ENCODE peak calls at places on chromosome 14, in six cellular contexts. B is activated CD8-positive, alpha-beta T cell treated with anti-CD3 and anti-CD28 coated beads, Interleukin-2, amount 10 ng/mL, durations not matched to agents 7 days and 5 days; Y is activated naive CD8-positive, alpha-beta T cell treated with anti-CD3 and anti-CD28 coated beads, Interleukin-2, amount 50 U/mL, for 16 hours; G is CMK; V is hepatic stellate cell; E is neural crest cell. U is an unnamed sample.

GRCh38 chr14:23054000-23054811 is 3.1 kb downstream of the CDH24 start:
- DNase-seq in G (no peak), Y (no peak), E (no peak), V (no peak), B (peak; percentile 54), U (no peak)

GRCh38 chr14:20848955-20849570 is 42.1 kb upstream of the RNASE3 start:
- DNase-seq in E (no peak), B (no peak), G (no peak), V (no peak), Y (no peak), U (no peak)

GRCh38 chr14:30597496-30597895 is 24.6 kb upstream of the SCFD1 start:
- DNase-seq in E (no peak), G (no peak), Y (no peak), B (no peak), V (no peak), U (no peak)

GRCh38 chr14:77052281-77053044 is 24.0 kb upstream of the IRF2BPL start:
- DNase-seq in G (no peak), B (no peak), V (no peak), E (no peak), Y (no peak), U (no peak)

GRCh38 chr14:101480747-101481530 is 80.4 kb upstream of the DIO3 start:
- DNase-seq in B (no peak), V (no peak), G (no peak), Y (no peak), E (no peak), U (no peak)

GRCh38 chr14:38208825-38209562 is 1.3 kb downstream of the SSTR1 start:
- DNase-seq in Y (no peak), V (peak; percentile 70), G (no peak), B (no peak), E (no peak), U (peak; percentile 60)

GRCh38 chr14:100221419-100222218 is 17.3 kb upstream of the YY1 start:
- DNase-seq in E (peak; percentile 39), V (peak; percentile 35), Y (peak; percentile 35), G (peak; percentile 33), B (peak; percentile 86), U (peak; percentile 19)

GRCh38 chr14:50260511-50260910 is 29.1 kb upstream of the SOS2 start:
- DNase-seq in B (peak; percentile 38), V (peak; percentile 29), Y (no peak), G (no peak), E (no peak), U (peak; percentile 55)

U was measured in NCI-H524.